ENCODE peak calls at places on chromosomes 6 and 20, in nine cellular contexts. G is GM18507; F is breast epithelium; O is NCI-H146; Z is fibroblast of the aortic adventitia; N is activated T-helper 1 cell treated with anti-CD3 and anti-CD28 coated beads, Interleukin-12 subunit alpha, Interleukin-12 subunit beta, Interleukin-2, Interleukin-4 antibody, amounts not matched to agents 30 ng/mL and 10 ng/mL and 1 ng/mL, durations not matched to agents 14 hours and 24 hours and 36 hours; W is heart right ventricle; R is ecto neural progenitor cell; T is sigmoid colon. U is an unnamed sample.

GRCh38 chr6:98124176-98124575 is 710.2 kb upstream of the POU3F2 start:
- DNase-seq in G (no peak), F (no peak), O (no peak), Z (no peak), N (no peak), W (no peak), R (no peak), T (no peak), U (no peak)

GRCh38 chr6:116801971-116802370 is 26.9 kb downstream of the GPRC6A start:
- DNase-seq in G (no peak), F (no peak), O (no peak), Z (no peak), N (no peak), W (no peak), R (no peak), T (no peak), U (no peak)

GRCh38 chr20:50652702-50653294 is 38.5 kb downstream of the RIPOR3 start:
- DNase-seq in G (no peak), F (no peak), O (peak; percentile 54), Z (no peak), N (no peak), W (peak; percentile 35), R (no peak), T (no peak), U (no peak)

GRCh38 chr6:113979930-113980329 is 9.0 kb upstream of the HDAC2 start:
- DNase-seq in G (no peak), F (no peak), O (no peak), Z (no peak), N (no peak), W (no peak), R (no peak), T (no peak), U (no peak)

GRCh38 chr20:55514498-55514897 is 490.8 kb downstream of the CBLN4 start:
- DNase-seq in G (no peak), F (no peak), O (peak; percentile 84), Z (no peak), N (no peak), W (no peak), R (no peak), T (no peak), U (no peak)

GRCh38 chr20:46767127-46767761 is 57.8 kb downstream of the SLC2A10 start:
- DNase-seq in G (peak; percentile 14), F (no peak), O (peak; percentile 91), Z (peak; percentile 47), N (no peak), W (no peak), R (no peak), T (no peak), U (no peak)

GRCh38 chr20:3043381-3043780 is at the start of gene GNRH2:
- DNase-seq in G (no peak), F (no peak), O (no peak), Z (no peak), N (no peak), W (no peak), R (no peak), T (no peak), U (no peak)

GRCh38 chr6:43687437-43688347 is at the start of gene MRPS18A:
- DNase-seq in G (peak; percentile 78), F (peak; percentile 83), O (peak; percentile 88), Z (peak; percentile 63), N (peak; percentile 81), W (peak; percentile 84), R (peak; percentile 83), T (peak; percentile 90), U (peak; percentile 47)

GRCh38 chr6:121826156-121826810 is 390.8 kb downstream of the GJA1 start:
- DNase-seq in G (no peak), F (no peak), O (no peak), Z (peak; percentile 95), N (no peak), W (no peak), R (no peak), T (no peak), U (no peak)

GRCh38 chr6:33840064-33840926 is 36.5 kb upstream of the MLN start:
- DNase-seq in G (peak; percentile 40), F (no peak), O (peak; percentile 38), Z (peak; percentile 93), N (peak; percentile 48), W (peak; percentile 41), R (no peak), T (no peak), U (peak; percentile 76)

GRCh38 chr6:30885999-30886896 is 1.9 kb downstream of the DDR1 start:
- DNase-seq in G (no peak), F (peak; percentile 93), O (peak; percentile 73), Z (peak; percentile 39), N (no peak), W (no peak), R (peak; percentile 92), T (peak; percentile 89), U (no peak)

GRCh38 chr20:35462351-35462750 is 7.0 kb downstream of the CEP250 start:
- DNase-seq in G (no peak), F (no peak), O (peak; percentile 49), Z (no peak), N (no peak), W (no peak), R (no peak), T (no peak), U (no peak)

U was measured in GDM1.